ENCODE peak calls at places on chromosomes 11 and 22, in ten cellular contexts. Y, B, Q, P, V, X, D, L, A and J are unnamed samples.

GRCh38 chr22:25759825-25760231 is 17.8 kb downstream of the MYO18B start:
- DNase-seq in Y (no peak), B (no peak), Q (no peak), P (no peak), V (no peak), X (no peak), D (peak), L (peak), A (no peak), J (no peak)

GRCh38 chr11:104060820-104061219 is 24.4 kb downstream of the DDI1 start:
- DNase-seq in Y (no peak), B (no peak), Q (no peak), P (no peak), V (no peak), X (no peak), D (no peak), L (no peak), A (no peak), J (peak)

GRCh38 chr11:124193221-124193945 is 10.2 kb downstream of the OR10D3 start:
- DNase-seq in Y (no peak), B (no peak), Q (no peak), P (no peak), V (no peak), X (peak), D (no peak), L (no peak), A (no peak), J (no peak)

GRCh38 chr22:27961182-27961581 is 42.1 kb upstream of the PITPNB start:
- DNase-seq in Y (no peak), B (no peak), Q (no peak), P (no peak), V (no peak), X (no peak), D (no peak), L (no peak), A (no peak), J (no peak)

GRCh38 chr11:17473071-17473744 is 3.4 kb downstream of the ABCC8 start:
- DNase-seq in Y (no peak), B (peak), Q (no peak), P (no peak), V (no peak), X (peak), D (peak), L (no peak), A (no peak), J (no peak)

GRCh38 chr11:76620471-76620870 is 50.1 kb downstream of the LRRC32 start:
- DNase-seq in Y (no peak), B (no peak), Q (no peak), P (no peak), V (no peak), X (no peak), D (peak), L (peak), A (no peak), J (no peak)

GRCh38 chr11:71358122-71358728 is 90.0 kb downstream of the DHCR7 start:
- DNase-seq in Y (no peak), B (no peak), Q (no peak), P (no peak), V (no peak), X (no peak), D (no peak), L (no peak), A (no peak), J (no peak)

GRCh38 chr11:95228081-95228859 is 2.7 kb downstream of the SESN3 start:
- DNase-seq in Y (no peak), B (no peak), Q (no peak), P (no peak), V (no peak), X (no peak), D (peak), L (no peak), A (no peak), J (no peak)

GRCh38 chr22:21703684-21704316 is 31.8 kb downstream of the YPEL1 start:
- DNase-seq in Y (no peak), B (no peak), Q (no peak), P (no peak), V (no peak), X (no peak), D (no peak), L (no peak), A (peak), J (no peak)

GRCh38 chr22:33564683-33565082 is 355.6 kb downstream of the LARGE1 start:
- DNase-seq in Y (no peak), B (no peak), Q (no peak), P (no peak), V (no peak), X (no peak), D (no peak), L (no peak), A (no peak), J (no peak)

GRCh38 chr11:105821366-105821765 is 200.7 kb downstream of the MSANTD4 start:
- DNase-seq in Y (no peak), B (no peak), Q (no peak), P (no peak), V (no peak), X (no peak), D (no peak), L (no peak), A (no peak), J (no peak)

GRCh38 chr22:38871360-38872171 is 450 bp downstream of the CBX6 start:
- DNase-seq in Y (no peak), B (no peak), Q (peak), P (peak), V (peak), X (no peak), D (no peak), L (no peak), A (peak), J (no peak)

GRCh38 chr22:42379961-42380537 is 52.2 kb downstream of the NFAM1 start:
- DNase-seq in Y (no peak), B (no peak), Q (no peak), P (no peak), V (no peak), X (no peak), D (no peak), L (no peak), A (peak), J (no peak)

GRCh38 chr11:112364962-112365481 is 104.4 kb upstream of the PLET1 start:
- DNase-seq in Y (no peak), B (no peak), Q (no peak), P (no peak), V (no peak), X (no peak), D (peak), L (peak), A (no peak), J (no peak)

GRCh38 chr11:11841605-11842425 is at the start of gene USP47:
- DNase-seq in Y (peak), B (peak), Q (peak), P (peak), V (peak), X (peak), D (peak), L (peak), A (peak), J (peak)

GRCh38 chr11:8018742-8019631 is 31.9 kb downstream of the EIF3F start:
- DNase-seq in Y (peak), B (no peak), Q (peak), P (peak), V (no peak), X (peak), D (peak), L (peak), A (peak), J (peak)

GRCh38 chr11:58616594-58616993 is 5.9 kb upstream of the CNTF start:
- DNase-seq in Y (peak), B (no peak), Q (no peak), P (no peak), V (no peak), X (no peak), D (peak), L (peak), A (no peak), J (no peak)

GRCh38 chr11:8360086-8360828 is 96.6 kb upstream of the LMO1 start:
- DNase-seq in Y (no peak), B (no peak), Q (no peak), P (no peak), V (no peak), X (no peak), D (no peak), L (no peak), A (no peak), J (no peak)

GRCh38 chr11:116390963-116391362 is 381.8 kb downstream of the BUD13 start:
- DNase-seq in Y (no peak), B (no peak), Q (no peak), P (no peak), V (no peak), X (no peak), D (no peak), L (no peak), A (no peak), J (no peak)

GRCh38 chr22:46763051-46763705 is 728 bp downstream of the TBC1D22A start:
- DNase-seq in Y (peak), B (no peak), Q (peak), P (peak), V (peak), X (no peak), D (peak), L (no peak), A (no peak), J (peak)

GRCh38 chr11:9219572-9219971 is 45.6 kb downstream of the DENND5A start:
- DNase-seq in Y (no peak), B (no peak), Q (no peak), P (no peak), V (no peak), X (peak), D (peak), L (peak), A (no peak), J (no peak)

GRCh38 chr22:35582861-35583670 is 34.1 kb downstream of the MB start:
- DNase-seq in Y (peak), B (peak), Q (peak), P (peak), V (peak), X (peak), D (peak), L (no peak), A (peak), J (peak)

GRCh38 chr22:47176573-47177333 is 414.3 kb downstream of the TBC1D22A start:
- DNase-seq in Y (no peak), B (no peak), Q (no peak), P (no peak), V (no peak), X (no peak), D (no peak), L (no peak), A (peak), J (no peak)

GRCh38 chr11:74641289-74641688 is 48.9 kb downstream of the POLD3 start:
- DNase-seq in Y (no peak), B (no peak), Q (no peak), P (no peak), V (no peak), X (peak), D (no peak), L (no peak), A (no peak), J (no peak)

GRCh38 chr11:130371004-130371590 is 56.4 kb upstream of the ZBTB44 start:
- DNase-seq in Y (no peak), B (no peak), Q (no peak), P (peak), V (peak), X (no peak), D (peak), L (no peak), A (no peak), J (no peak)

GRCh38 chr11:62621027-62621566 is 689 bp downstream of the B3GAT3 start:
- DNase-seq in Y (no peak), B (no peak), Q (no peak), P (no peak), V (no peak), X (no peak), D (no peak), L (no peak), A (no peak), J (no peak)

GRCh38 chr11:2893021-2893528 is 7.5 kb upstream of the CDKN1C start:
- DNase-seq in Y (no peak), B (no peak), Q (peak), P (no peak), V (no peak), X (no peak), D (no peak), L (no peak), A (no peak), J (no peak)
- H3K4me3 ChIP-seq in Y (peak), B (peak), Q (no peak), P (no peak), V (peak), X (peak), D (peak), L (peak), A (peak), J (no peak)

GRCh38 chr11:37474889-37475288 is 876.9 kb upstream of the RAG2 start:
- DNase-seq in Y (no peak), B (no peak), Q (no peak), P (no peak), V (no peak), X (no peak), D (peak), L (no peak), A (no peak), J (no peak)
- H3K4me3 ChIP-seq in Y (no peak), B (no peak), Q (no peak), P (no peak), V (no peak), X (no peak), D (peak), L (no peak), A (no peak), J (no peak)

DNA sequence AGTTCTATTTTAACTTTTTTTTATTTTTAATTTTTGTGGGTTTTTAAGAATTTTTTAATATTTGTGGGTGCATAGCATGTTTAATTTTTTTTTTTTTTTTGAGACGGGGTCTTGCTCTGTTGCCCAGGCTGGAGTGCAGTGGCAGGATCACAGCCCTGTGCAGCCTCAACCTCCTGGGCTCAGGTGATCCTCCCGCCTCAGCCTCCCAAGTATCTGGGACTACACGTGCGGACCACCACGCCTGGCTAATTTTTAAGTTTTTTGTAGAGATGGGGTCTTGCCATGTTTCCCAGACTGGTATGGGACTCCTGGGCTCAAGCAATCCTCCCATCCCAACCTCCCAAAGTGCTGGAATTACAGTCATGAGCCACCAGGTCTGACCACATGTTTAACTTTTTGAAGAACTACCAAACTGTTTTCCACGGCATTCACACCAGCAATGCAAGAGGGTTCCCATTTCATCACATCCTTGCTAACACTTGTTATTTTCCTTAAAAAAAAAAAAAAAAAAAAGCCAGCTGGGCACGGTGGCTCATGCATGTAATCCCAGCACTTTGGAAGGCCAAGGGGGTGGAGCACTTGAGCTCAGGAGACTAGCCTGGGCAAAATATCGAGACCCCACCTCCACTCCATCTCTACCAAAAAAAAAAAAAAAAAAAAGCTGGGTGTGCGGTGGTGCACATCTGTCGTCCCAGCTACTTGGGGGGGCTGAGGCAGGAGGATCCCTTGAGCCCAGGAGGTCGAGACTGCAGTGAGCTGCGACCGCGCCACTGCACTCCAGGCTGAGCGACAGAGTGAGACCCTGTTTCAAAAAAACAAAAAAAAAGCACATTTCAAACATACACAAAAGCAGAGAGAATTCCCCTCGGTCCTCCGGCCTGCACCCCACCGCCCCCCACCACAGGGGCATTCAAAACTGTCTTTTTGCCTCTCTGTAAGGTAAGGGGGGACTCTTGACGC is 16.7 kb upstream of the TXNRD2 start:
- DNase-seq in Y (peak), B (no peak), Q (no peak), P (no peak), V (no peak), X (no peak), D (peak), L (no peak), A (peak), J (no peak)
- H3K4me3 ChIP-seq in Y (peak), B (peak), Q (no peak), P (no peak), V (no peak), X (no peak), D (no peak), L (no peak), A (no peak), J (no peak)

DNA sequence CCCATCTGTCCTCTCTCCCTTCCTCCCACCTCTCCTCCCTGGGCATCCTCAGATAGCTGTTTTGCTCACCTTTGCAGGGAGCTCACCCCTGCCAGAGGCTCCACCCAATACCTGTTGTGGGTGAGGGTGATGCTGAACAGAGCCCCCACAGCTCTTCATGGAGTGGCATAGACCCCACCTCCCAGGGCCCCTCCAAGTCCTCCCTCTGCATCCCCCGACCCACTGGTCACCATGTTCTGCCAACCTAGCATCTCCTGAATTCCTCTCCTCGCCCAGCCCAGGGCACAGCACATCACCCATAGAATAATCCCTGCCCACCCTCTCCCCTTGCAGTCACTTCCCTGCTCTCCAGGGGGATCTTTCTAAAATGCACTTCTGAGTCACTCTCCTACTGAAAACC is 100.2 kb downstream of the PDE2A start:
- DNase-seq in Y (no peak), B (no peak), Q (no peak), P (no peak), V (no peak), X (no peak), D (no peak), L (no peak), A (no peak), J (no peak)
- H3K4me3 ChIP-seq in Y (no peak), B (no peak), Q (no peak), P (no peak), V (no peak), X (no peak), D (no peak), L (no peak), A (no peak), J (no peak)